ENCODE peak calls at places on chromosomes 2 and 18, in five cellular contexts. E, N, K, W and M are unnamed samples.

GRCh38 chr2:136137982-136138381 is 20.0 kb upstream of the CXCR4 start:
- DNase-seq in E (no peak), N (no peak), K (no peak), W (no peak), M (no peak)

GRCh38 chr2:232229296-232229916 is 149.1 kb upstream of the ALPP start:
- DNase-seq in E (no peak), N (no peak), K (peak; percentile 23), W (no peak), M (no peak)

GRCh38 chr2:3278521-3279218 is 98.9 kb downstream of the EIPR1 start:
- DNase-seq in E (no peak), N (no peak), K (no peak), W (no peak), M (no peak)

GRCh38 chr2:199261221-199261620 is 196.5 kb downstream of the SATB2 start:
- DNase-seq in E (no peak), N (peak; percentile 60), K (peak; percentile 71), W (no peak), M (no peak)

GRCh38 chr2:62140785-62141740 is 54.9 kb upstream of the B3GNT2 start:
- DNase-seq in E (no peak), N (no peak), K (no peak), W (no peak), M (no peak)

GRCh38 chr18:79637921-79638855 is 41.4 kb upstream of the CTDP1 start:
- DNase-seq in E (no peak), N (no peak), K (peak; percentile 32), W (no peak), M (no peak)

GRCh38 chr2:171478345-171478744 is 43.9 kb upstream of the CYBRD1 start:
- DNase-seq in E (no peak), N (peak; percentile 16), K (no peak), W (no peak), M (no peak)

GRCh38 chr18:13500227-13500865 is 226.0 kb downstream of the FAM210A start:
- DNase-seq in E (no peak), N (peak; percentile 74), K (peak; percentile 88), W (peak; percentile 8), M (no peak)

GRCh38 chr2:26735096-26735495 is 29.0 kb upstream of the SLC35F6 start:
- DNase-seq in E (peak; percentile 80), N (peak; percentile 90), K (peak; percentile 90), W (no peak), M (no peak)

GRCh38 chr18:31610841-31611240 is 19.2 kb downstream of the TTR start:
- DNase-seq in E (peak; percentile 27), N (no peak), K (peak; percentile 15), W (peak; percentile 61), M (no peak)

GRCh38 chr2:196131384-196131861 is 40.0 kb downstream of the STK17B start:
- DNase-seq in E (peak; percentile 7), N (peak; percentile 45), K (peak; percentile 45), W (peak; percentile 83), M (no peak)

GRCh38 chr2:231691251-231691772 is 17.0 kb upstream of the PTMA start:
- DNase-seq in E (no peak), N (no peak), K (no peak), W (no peak), M (no peak)

GRCh38 chr18:3401669-3402620 is 48.0 kb upstream of the TGIF1 start:
- DNase-seq in E (no peak), N (no peak), K (no peak), W (no peak), M (no peak)

GRCh38 chr2:160324161-160324768 is 124.2 kb upstream of the ITGB6 start:
- DNase-seq in E (peak; percentile 39), N (peak; percentile 72), K (peak; percentile 67), W (peak; percentile 34), M (no peak)

GRCh38 chr2:71609441-71609840 is 156.1 kb downstream of the DYSF start:
- DNase-seq in E (no peak), N (peak; percentile 59), K (peak; percentile 77), W (no peak), M (no peak)

GRCh38 chr2:225040862-225041209 is 1.4 kb downstream of the DOCK10 start:
- DNase-seq in E (peak; percentile 25), N (peak; percentile 54), K (peak; percentile 61), W (no peak), M (no peak)

GRCh38 chr2:74566423-74567085 is 12.0 kb downstream of the DOK1 start:
- DNase-seq in E (no peak), N (peak; percentile 92), K (peak; percentile 93), W (no peak), M (no peak)

GRCh38 chr2:74571058-74571457 is 16.5 kb downstream of the DOK1 start:
- DNase-seq in E (no peak), N (no peak), K (no peak), W (no peak), M (no peak)

GRCh38 chr2:74569686-74570085 is 15.2 kb downstream of the DOK1 start:
- DNase-seq in E (no peak), N (no peak), K (no peak), W (no peak), M (no peak)

GRCh38 chr2:74564222-74564621 is 9.7 kb downstream of the DOK1 start:
- DNase-seq in E (no peak), N (no peak), K (peak; percentile 68), W (no peak), M (no peak)

GRCh38 chr2:74567862-74568261 is 13.3 kb downstream of the DOK1 start:
- DNase-seq in E (no peak), N (peak; percentile 90), K (peak; percentile 93), W (no peak), M (no peak)
- H3K9ac ChIP-seq in E (peak overlapping the region; percentile 61), N (peak overlapping the region; percentile 78), K (peak overlapping the region; percentile 61), W (no peak overlapping the region), M (no peak overlapping the region)

GRCh38 chr2:44934024-44934423 is 7.5 kb upstream of the SIX3 start:
- DNase-seq in E (peak; percentile 89), N (no peak), K (no peak), W (no peak), M (no peak)
- H3K4me3 ChIP-seq in E (peak overlapping the region; percentile 62), N (no peak overlapping the region), K (no peak overlapping the region), W (no peak overlapping the region), M (peak overlapping the region; percentile 84)

GRCh38 chr2:98461650-98462049 is 17.0 kb downstream of the INPP4A start:
- DNase-seq in E (no peak), N (no peak), K (no peak), W (no peak), M (no peak)

GRCh38 chr2:98463081-98463481 is 18.4 kb downstream of the INPP4A start:
- DNase-seq in E (no peak), N (no peak), K (no peak), W (no peak), M (no peak)

GRCh38 chr2:98463988-98464771 is 19.5 kb downstream of the INPP4A start:
- DNase-seq in E (no peak), N (no peak), K (no peak), W (no peak), M (no peak)

GRCh38 chr2:98464772-98465310 is 20.2 kb downstream of the INPP4A start:
- DNase-seq in E (no peak), N (no peak), K (no peak), W (no peak), M (no peak)

GRCh38 chr2:98463551-98463971 is 18.9 kb downstream of the INPP4A start:
- DNase-seq in E (no peak), N (no peak), K (no peak), W (no peak), M (no peak)
- H3K9ac ChIP-seq in E (no peak overlapping the region), N (no peak overlapping the region), K (no peak overlapping the region), W (no peak overlapping the region), M (no peak overlapping the region)

DNA sequence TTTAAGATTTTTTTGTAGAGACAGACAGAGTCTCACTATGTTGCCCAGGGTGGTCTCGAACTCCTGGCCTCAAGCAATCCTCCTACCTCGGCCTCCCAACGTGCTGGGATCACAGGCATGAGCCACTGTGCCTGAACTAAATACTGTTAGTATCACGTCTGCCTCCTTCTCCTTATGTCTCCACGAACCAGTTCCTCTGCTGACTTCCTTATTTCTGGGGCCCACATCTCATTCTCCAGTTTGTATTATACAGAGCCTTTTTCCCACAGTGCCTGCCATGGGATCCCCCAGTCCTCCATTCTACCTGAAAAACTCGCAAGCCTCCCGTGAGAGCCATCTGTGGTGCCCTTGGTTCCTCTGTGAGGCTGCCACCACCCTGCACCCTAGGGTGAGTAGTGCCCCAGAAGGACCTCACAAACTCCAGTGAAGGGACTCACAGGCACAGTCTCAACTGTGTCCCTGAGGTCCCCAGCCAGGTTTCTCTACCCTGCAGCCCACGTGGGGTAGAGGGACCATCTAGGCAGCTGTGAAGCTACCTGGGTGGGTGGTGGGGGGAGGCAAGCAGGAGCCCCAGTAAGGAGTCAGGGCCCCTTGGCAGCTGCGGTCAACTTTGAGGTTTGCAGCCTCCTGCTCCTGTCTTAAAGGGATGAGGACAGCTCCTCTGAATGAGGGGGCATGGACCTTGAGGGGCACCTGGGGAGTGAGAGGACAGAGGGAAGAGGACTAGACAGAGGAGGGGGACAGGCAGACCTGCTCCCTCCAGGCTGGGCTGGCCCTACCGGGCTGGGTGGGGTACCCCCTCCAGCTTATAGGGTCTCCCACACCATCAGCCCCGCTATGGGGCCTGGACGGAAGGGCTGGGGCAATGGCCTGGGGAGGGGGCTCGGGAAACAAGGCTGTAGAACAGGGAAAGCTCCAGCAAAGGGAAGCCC is 1.1 kb downstream of the PSTPIP2 start:
- DNase-seq in E (peak; percentile 25), N (no peak), K (no peak), W (no peak), M (no peak)
- H3K4me3 ChIP-seq in E (peak overlapping the region; percentile 86), N (peak overlapping the region; percentile 91), K (peak overlapping the region; percentile 85), W (peak overlapping the region; percentile 54), M (peak overlapping the region; percentile 85)

GRCh38 chr2:185381631-185382030 is 357.0 kb upstream of the FSIP2 start:
- DNase-seq in E (no peak), N (no peak), K (no peak), W (no peak), M (no peak)
- H3K9ac ChIP-seq in E (no peak overlapping the region), N (no peak overlapping the region), K (no peak overlapping the region), W (no peak overlapping the region), M (no peak overlapping the region)

GRCh38 chr2:148586528-148587128 is 57.9 kb upstream of the EPC2 start:
- DNase-seq in E (no peak), N (no peak), K (no peak), W (no peak), M (no peak)
- H3K4me3 ChIP-seq in E (no peak overlapping the region), N (no peak overlapping the region), K (no peak overlapping the region), W (no peak overlapping the region), M (no peak overlapping the region)